ENCODE peak calls at places on chromosomes 5 and 9, in eight cellular contexts. V, T, O, B, Z, G, Y and S are unnamed samples.

GRCh38 chr5:56297851-56298250 is 64.7 kb upstream of the ANKRD55 start:
- DNase-seq in V (no peak), Z (no peak), T (no peak), G (no peak), B (no peak), O (no peak), Y (no peak), S (no peak)

GRCh38 chr5:143551765-143552164 is 148.3 kb upstream of the NR3C1 start:
- DNase-seq in T (no peak), G (no peak), B (no peak), Y (no peak), O (peak; percentile 67), V (no peak), Z (no peak), S (no peak)

GRCh38 chr5:66912787-66913186 is 283.8 kb downstream of the CD180 start:
- DNase-seq in Y (no peak), Z (no peak), V (no peak), B (no peak), T (no peak), G (no peak), O (no peak), S (no peak)

GRCh38 chr5:119379096-119379495 is 23.3 kb downstream of the TNFAIP8 start:
- DNase-seq in T (no peak), O (no peak), B (no peak), G (no peak), Y (no peak), Z (no peak), V (no peak), S (no peak)

GRCh38 chr9:88535932-88536324 is 950 bp downstream of the NXNL2 start:
- DNase-seq in B (no peak), O (peak; percentile 31), Z (peak; percentile 33), T (peak; percentile 73), G (peak; percentile 72), V (no peak), Y (no peak), S (no peak)

GRCh38 chr9:124813496-124814177 is 36.7 kb downstream of the OLFML2A start:
- DNase-seq in G (no peak), O (no peak), B (no peak), T (no peak), Y (no peak), Z (no peak), V (no peak), S (no peak)

GRCh38 chr9:107169796-107170195 is 113.3 kb upstream of the RAD23B start:
- DNase-seq in T (no peak), B (no peak), O (no peak), G (no peak), Y (no peak), V (no peak), Z (no peak), S (no peak)

GRCh38 chr5:64074533-64074932 is 91.1 kb upstream of the RNF180 start:
- DNase-seq in V (no peak), Z (no peak), T (no peak), Y (peak; percentile 57), B (no peak), G (no peak), O (peak; percentile 3), S (no peak)

GRCh38 chr9:98329904-98330303 is 74.5 kb upstream of the TBC1D2 start:
- DNase-seq in T (no peak), V (no peak), O (no peak), Y (no peak), B (no peak), G (no peak), Z (no peak), S (peak; percentile 6)

GRCh38 chr5:64691333-64691732 is 1.0 kb downstream of the SHISAL2B start:
- DNase-seq in O (no peak), Z (no peak), Y (no peak), V (no peak), T (no peak), B (no peak), G (no peak), S (no peak)

GRCh38 chr5:179284751-179285191 is 60.5 kb downstream of the ADAMTS2 start:
- DNase-seq in B (no peak), G (peak; percentile 17), V (no peak), T (peak; percentile 22), O (peak; percentile 40), Z (no peak), Y (no peak), S (no peak)

GRCh38 chr5:129440424-129440823 is 19.7 kb upstream of the ADAMTS19 start:
- DNase-seq in G (no peak), V (no peak), T (no peak), O (no peak), Y (no peak), B (no peak), Z (no peak), S (no peak)

GRCh38 chr9:38312406-38312805 is 80.1 kb upstream of the ALDH1B1 start:
- DNase-seq in Z (no peak), B (no peak), G (no peak), T (no peak), Y (no peak), O (no peak), V (no peak), S (peak; percentile 77)

GRCh38 chr5:135024956-135025729 is 8.9 kb downstream of the PITX1 start:
- DNase-seq in O (no peak), V (no peak), Y (no peak), Z (no peak), T (no peak), G (no peak), B (no peak), S (no peak)

GRCh38 chr9:87592554-87593394 is 95.1 kb downstream of the DAPK1 start:
- DNase-seq in T (peak; percentile 77), O (peak; percentile 69), G (peak; percentile 73), B (no peak), Z (peak; percentile 31), Y (no peak), V (no peak), S (no peak)

GRCh38 chr5:168712280-168712924 is 133.2 kb upstream of the PANK3 start:
- DNase-seq in T (no peak), G (no peak), O (peak; percentile 97), Z (peak; percentile 54), B (no peak), V (no peak), Y (no peak), S (no peak)

GRCh38 chr5:124180523-124181461 is 565.6 kb downstream of the ZNF608 start:
- DNase-seq in T (no peak), Z (no peak), Y (no peak), V (peak; percentile 32), B (no peak), G (no peak), O (peak; percentile 21), S (no peak)

GRCh38 chr5:178986326-178986960 is 8.7 kb downstream of the GRM6 start:
- DNase-seq in Y (no peak), Z (no peak), T (no peak), O (no peak), G (no peak), B (no peak), V (no peak), S (no peak)

GRCh38 chr9:35649431-35650340 is 1.0 kb downstream of the SIT1 start:
- DNase-seq in T (peak; percentile 37), B (peak; percentile 17), Y (no peak), O (no peak), V (no peak), Z (peak; percentile 68), G (peak; percentile 28), S (peak; percentile 85)

GRCh38 chr9:127915325-127915752 is 1.5 kb downstream of the ST6GALNAC4 start:
- DNase-seq in O (no peak), T (no peak), V (peak; percentile 67), Y (no peak), Z (no peak), G (no peak), B (no peak), S (no peak)

GRCh38 chr5:73234156-73234555 is 61.2 kb downstream of the TMEM174 start:
- DNase-seq in Y (peak; percentile 55), V (no peak), O (no peak), B (no peak), G (no peak), Z (no peak), T (no peak), S (no peak)

GRCh38 chr9:36503172-36504153 is 69.2 kb upstream of the MELK start:
- DNase-seq in O (peak; percentile 12), B (no peak), V (no peak), T (no peak), Z (no peak), G (no peak), Y (peak; percentile 84), S (no peak)

DNA sequence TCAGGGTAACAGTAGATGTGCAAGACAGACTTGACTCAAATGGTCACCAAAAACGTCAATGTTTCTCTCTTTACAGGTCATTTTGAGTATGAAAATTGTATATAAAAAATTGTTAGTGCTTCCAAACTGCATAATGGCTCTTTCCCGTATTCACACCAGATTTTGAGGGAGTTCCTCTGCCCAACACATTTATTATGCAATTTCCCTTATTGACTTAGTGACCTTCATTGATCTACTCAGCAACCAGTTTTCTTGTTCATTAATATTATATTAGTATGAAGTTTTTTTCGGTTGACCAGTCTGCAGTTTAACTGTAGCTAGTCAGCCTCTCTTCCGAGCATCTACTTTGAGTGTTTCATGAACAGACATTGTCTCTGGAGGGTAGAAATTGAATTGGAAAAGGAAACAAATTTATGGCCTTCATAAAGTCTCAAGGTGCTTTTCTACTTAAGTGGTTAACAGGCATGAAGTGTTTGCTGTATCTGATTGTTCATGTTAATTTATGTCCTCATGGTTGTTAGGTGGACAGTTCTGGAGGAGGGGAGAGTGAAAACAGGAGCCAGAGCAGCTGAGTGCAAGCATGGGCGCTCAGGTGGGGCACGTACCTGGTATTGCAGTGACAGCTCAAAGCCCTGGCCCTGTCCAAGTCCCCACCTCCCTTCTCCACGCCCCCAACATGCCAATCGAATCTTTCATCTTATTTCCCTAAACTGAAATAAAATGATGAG is 240.2 kb downstream of the RFK start:
- DNase-seq in Y (no peak), Z (no peak), T (no peak), G (no peak), O (no peak), V (no peak), B (no peak), S (no peak)
- H3K27me3 ChIP-seq in Y (no peaks in the 10 kb centered on the region), Z (no peaks in the 10 kb centered on the region), T (no peaks in the 10 kb centered on the region), G (no peaks in the 10 kb centered on the region), O (no peaks in the 10 kb centered on the region), V (no peaks in the 10 kb centered on the region), B (no peaks in the 10 kb centered on the region), S (no peaks in the 10 kb centered on the region)

GRCh38 chr9:126625329-126626116 is 11.8 kb downstream of the LMX1B start:
- DNase-seq in V (no peak), Z (no peak), B (no peak), O (no peak), T (no peak), Y (peak; percentile 57), G (no peak), S (no peak)
- H3K4me3 ChIP-seq in V (peak overlapping the region; percentile 17), Z (peak overlapping the region; percentile 42), B (peak overlapping the region; percentile 13), O (no peak overlapping the region), T (peak overlapping the region; percentile 5), Y (peak overlapping the region; percentile 23), G (peak overlapping the region; percentile 18), S (peak overlapping the region; percentile 20)

GRCh38 chr5:172736524-172737135 is 34.4 kb downstream of the DUSP1 start:
- DNase-seq in Y (no peak), G (no peak), V (no peak), B (no peak), T (no peak), Z (no peak), O (no peak), S (no peak)
- H3K27ac ChIP-seq in Y (no peak overlapping the region), G (no peak overlapping the region), V (no peak overlapping the region), B (no peak overlapping the region), T (no peak overlapping the region), Z (peak overlapping the region; percentile 94), O (peak overlapping the region; percentile 26), S (peak overlapping the region; percentile 95)

DNA sequence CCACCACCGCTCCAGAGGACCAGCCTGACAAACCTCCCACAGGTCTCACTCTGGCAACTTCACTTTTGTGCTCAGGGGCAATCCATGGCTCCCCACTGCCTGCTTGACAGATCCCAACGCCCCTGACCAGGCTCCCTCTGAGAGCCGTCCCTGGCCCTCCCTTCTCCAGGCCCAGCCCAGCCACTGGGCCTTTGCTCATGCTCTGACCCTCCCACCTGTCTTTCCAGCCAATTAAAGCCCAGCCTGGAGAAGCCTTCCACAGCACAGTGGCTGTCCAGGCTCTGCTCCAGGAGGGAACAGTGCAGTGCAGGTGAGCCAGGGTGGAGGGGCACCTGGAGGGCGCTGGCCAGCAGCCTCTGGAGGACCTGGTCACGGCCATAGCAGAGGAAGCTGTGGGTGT is 3.3 kb downstream of the ENTPD2 start:
- DNase-seq in Z (no peak), Y (no peak), O (no peak), G (no peak), B (no peak), V (no peak), T (no peak), S (no peak)
- H3K27me3 ChIP-seq in Z (peaks cover 87% of the 10 kb centered on the region), Y (peaks cover 9% of the 10 kb centered on the region), O (peaks cover 71% of the 10 kb centered on the region), G (peaks cover 5% of the 10 kb centered on the region), B (peaks cover 10% of the 10 kb centered on the region), V (peaks cover 27% of the 10 kb centered on the region), T (peaks cover 6% of the 10 kb centered on the region), S (no peaks in the 10 kb centered on the region)